ENCODE peak calls at places on chromosomes 7 and 10, in four cellular contexts. K is fibroblast of lung, N is MM.1S, H is mammary epithelial cell. L is an unnamed sample.
A peak's percentile ranks its signal among the peaks of the same experiment; 100 is the strongest.

GRCh38 chr7:469591-469961 is 50.1 kb downstream of the PDGFA start:
- DNase-seq in H (no peak), K (no peak), N (no peak), L (no peak)

GRCh38 chr7:37987732-37988131 is 67.3 kb downstream of the EPDR1 start:
- DNase-seq in H (peak; percentile 58), K (no peak), N (no peak), L (peak; percentile 62)

GRCh38 chr10:74543276-74543675 is 283.1 kb upstream of the KAT6B start:
- DNase-seq in H (no peak), N (no peak), K (peak; percentile 31), L (no peak)

GRCh38 chr7:82376739-82377138 is 66.8 kb downstream of the CACNA2D1 start:
- DNase-seq in N (no peak), K (no peak), H (no peak), L (no peak)

GRCh38 chr7:98569606-98570337 is 47.3 kb upstream of the NPTX2 start:
- DNase-seq in N (no peak), K (no peak), H (no peak), L (no peak)

GRCh38 chr10:36538945-36539586 is 586.3 kb upstream of the ANKRD30A start:
- DNase-seq in K (peak; percentile 28), H (peak; percentile 73), N (no peak), L (peak; percentile 53)

GRCh38 chr10:101224910-101225823 is 4.1 kb downstream of the LBX1 start:
- DNase-seq in H (no peak), K (no peak), N (no peak), L (no peak)

GRCh38 chr10:80517416-80518142 is 20.1 kb upstream of the SH2D4B start:
- DNase-seq in H (no peak), K (no peak), N (no peak), L (no peak)

GRCh38 chr10:25047902-25048301 is 31.5 kb downstream of the THNSL1 start:
- DNase-seq in N (no peak), H (peak; percentile 82), K (peak; percentile 28), L (peak; percentile 95)

GRCh38 chr7:157853076-157853788 is 516.4 kb downstream of the DNAJB6 start:
- DNase-seq in N (no peak), K (no peak), H (no peak), L (no peak)

GRCh38 chr7:140060243-140060630 is 2.5 kb downstream of the PARP12 start:
- DNase-seq in H (peak; percentile 78), N (no peak), K (no peak), L (no peak)
- H3K9ac ChIP-seq in H (no peak overlapping the region), N (no peak overlapping the region), K (no peak overlapping the region), L (no peak overlapping the region)

DNA sequence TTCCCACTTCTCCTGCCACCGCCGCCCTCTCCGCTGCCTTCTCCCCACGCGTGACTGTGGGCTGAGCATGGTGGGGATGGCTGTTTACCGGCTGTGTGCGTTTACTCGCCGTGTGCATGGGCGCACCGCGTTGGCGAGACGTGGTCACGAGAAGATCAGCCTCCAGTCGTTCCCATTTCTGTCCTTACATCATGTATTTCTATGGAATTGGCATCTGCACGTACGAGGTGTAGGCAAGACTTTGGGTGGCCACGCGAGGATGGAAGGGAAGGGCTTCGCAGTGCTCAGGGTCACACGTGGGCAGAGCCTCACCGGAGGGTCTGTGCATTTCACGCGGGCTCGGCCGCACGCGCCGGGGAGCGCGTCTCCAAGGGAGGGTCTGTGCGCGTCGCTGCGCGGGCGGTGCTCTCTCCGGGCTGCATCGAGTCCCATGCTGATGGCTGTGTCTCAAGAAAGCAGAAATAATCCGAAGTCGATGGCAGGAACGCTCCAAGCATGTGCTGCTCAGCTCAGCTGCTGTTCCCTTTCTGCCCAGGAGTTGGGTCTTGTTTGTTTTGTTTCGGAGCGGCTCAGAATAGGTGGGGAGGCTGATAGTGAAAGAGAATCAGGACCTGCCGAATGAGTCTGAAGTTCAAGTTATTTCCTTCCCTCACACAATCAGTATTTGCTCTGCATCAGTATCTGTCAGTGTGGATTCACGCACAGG is 973 bp downstream of the CAMK1D start:
- DNase-seq in N (peak; percentile 81), H (peak; percentile 32), K (peak; percentile 31), L (peak; percentile 48)
- TF ChIP-seq EZH2 in N (no peak), H (peak; percentile 49), K (no peak), L (no peak)

GRCh38 chr7:27110163-27110976 is 7.9 kb upstream of the HOXA2 start:
- DNase-seq in H (peak; percentile 76), N (no peak), K (peak; percentile 95), L (peak; percentile 97)
- H3K4me2 ChIP-seq in H (peak overlapping the region; percentile 95), N (no peak overlapping the region), K (peak overlapping the region; percentile 38), L (peak overlapping the region; percentile 91)

DNA sequence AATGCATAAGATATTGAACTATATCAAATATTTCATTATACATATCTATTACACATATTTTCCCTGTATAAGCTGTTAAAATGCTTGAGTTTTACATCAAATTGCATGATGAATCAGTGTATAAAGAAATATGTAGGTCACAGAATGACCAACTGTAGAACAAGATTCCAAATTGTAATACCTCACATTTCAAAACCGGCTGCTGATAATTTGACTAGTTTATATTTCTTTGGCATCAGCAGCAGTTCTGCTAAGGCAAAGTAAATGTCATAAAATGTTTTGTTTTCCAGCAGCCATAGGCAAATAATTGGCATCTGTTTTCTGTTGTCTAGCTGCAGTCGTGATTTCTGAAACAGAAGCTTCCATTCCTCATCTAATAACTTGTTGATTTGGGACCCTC is 633.9 kb downstream of the ARL4A start:
- DNase-seq in H (no peak), K (peak; percentile 6), N (no peak), L (no peak)
- H3K9ac ChIP-seq in H (no peak overlapping the region), K (no peak overlapping the region), N (no peak overlapping the region), L (no peak overlapping the region)

GRCh38 chr7:27212587-27213149 is 12.8 kb upstream of the HOXA13 start:
- DNase-seq in K (no peak), N (no peak), H (no peak), L (no peak)
- TF ChIP-seq EZH2 in K (peak; percentile 31), N (no peak), H (no peak), L (no peak)

GRCh38 chr10:70321897-70322890 is 38.4 kb upstream of the NPFFR1 start:
- DNase-seq in K (no peak), N (no peak), H (no peak), L (no peak)
- H3K4me2 ChIP-seq in K (no peak overlapping the region), N (no peak overlapping the region), H (no peak overlapping the region), L (no peak overlapping the region)

GRCh38 chr7:93646538-93646937 is 72.0 kb upstream of the CALCR start:
- DNase-seq in K (no peak), N (no peak), H (no peak), L (no peak)
- H3K9ac ChIP-seq in K (no peak overlapping the region), N (no peak overlapping the region), H (no peak overlapping the region), L (no peak overlapping the region)

DNA sequence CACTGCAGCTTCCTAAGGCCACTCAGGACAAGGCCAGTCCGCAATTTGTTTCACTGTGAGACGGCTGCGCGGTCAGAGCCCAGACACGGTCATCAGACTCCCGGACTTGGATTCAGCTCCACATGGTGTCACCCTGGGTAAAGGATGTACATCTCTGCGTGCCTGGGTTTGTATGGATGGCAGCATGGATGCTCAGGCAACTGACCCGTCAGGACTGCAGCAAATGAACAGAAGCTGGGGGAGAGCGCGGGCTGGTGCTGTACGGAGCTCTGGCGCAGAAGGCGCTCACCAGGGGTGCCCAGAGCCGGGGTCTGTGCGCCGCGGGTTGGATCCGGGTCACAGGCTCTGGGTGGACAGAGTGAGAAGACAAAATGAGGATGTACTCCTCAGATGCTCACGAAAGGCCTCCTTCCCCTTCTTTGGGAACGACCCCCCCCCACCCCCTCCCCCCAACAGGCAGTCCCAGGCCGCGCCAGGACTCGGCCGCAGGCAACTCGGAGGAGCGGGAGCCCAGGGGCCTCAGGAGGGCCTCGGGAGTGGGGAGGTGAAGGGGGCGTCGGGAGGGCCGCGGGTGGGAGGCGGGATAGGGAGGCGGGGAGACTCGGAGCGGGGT is 92.4 kb downstream of the CXCL12 start:
- DNase-seq in H (no peak), K (no peak), N (no peak), L (no peak)
- TF ChIP-seq EZH2 in H (no peak), K (no peak), N (no peak), L (no peak)